ENCODE peak calls at places on chromosomes 16 and 17, in four cellular contexts. One of them, this sample, is unnamed.

GRCh38 chr17:51585514-51586104 is 325.3 kb downstream of the UTP18 start:
- DNase-seq in CD4-positive, CD25-positive, alpha-beta regulatory T cell: no peak
- DNase-seq in activated gamma-delta T cell: no peak
- DNase-seq in dermis microvascular lymphatic vessel endothelial cell: no peak
- DNase-seq in this sample: peak

GRCh38 chr17:7437369-7437863 is 1.9 kb upstream of the FGF11 start:
- DNase-seq in CD4-positive, CD25-positive, alpha-beta regulatory T cell: no peak
- DNase-seq in activated gamma-delta T cell: no peak
- DNase-seq in dermis microvascular lymphatic vessel endothelial cell: no peak
- DNase-seq in this sample: no peak

GRCh38 chr17:52710363-52710901 is 551.9 kb upstream of the CA10 start:
- DNase-seq in CD4-positive, CD25-positive, alpha-beta regulatory T cell: no peak
- DNase-seq in activated gamma-delta T cell: no peak
- DNase-seq in dermis microvascular lymphatic vessel endothelial cell: no peak
- DNase-seq in this sample: no peak

GRCh38 chr16:57620316-57621231 is 7.9 kb upstream of the ADGRG1 start:
- DNase-seq in CD4-positive, CD25-positive, alpha-beta regulatory T cell: no peak
- DNase-seq in activated gamma-delta T cell: no peak
- DNase-seq in dermis microvascular lymphatic vessel endothelial cell: no peak
- DNase-seq in this sample: peak

GRCh38 chr17:80720624-80721577 is 176.3 kb downstream of the RPTOR start:
- DNase-seq in CD4-positive, CD25-positive, alpha-beta regulatory T cell: no peak
- DNase-seq in activated gamma-delta T cell: peak
- DNase-seq in dermis microvascular lymphatic vessel endothelial cell: peak
- DNase-seq in this sample: no peak

GRCh38 chr17:14084955-14085354 is 15.7 kb downstream of the COX10 start:
- DNase-seq in CD4-positive, CD25-positive, alpha-beta regulatory T cell: no peak
- DNase-seq in activated gamma-delta T cell: no peak
- DNase-seq in dermis microvascular lymphatic vessel endothelial cell: no peak
- DNase-seq in this sample: no peak

GRCh38 chr17:76554131-76554530 is 14.3 kb downstream of the PRCD start:
- DNase-seq in CD4-positive, CD25-positive, alpha-beta regulatory T cell: no peak
- DNase-seq in activated gamma-delta T cell: no peak
- DNase-seq in dermis microvascular lymphatic vessel endothelial cell: no peak
- DNase-seq in this sample: no peak

GRCh38 chr17:10337136-10337535 is 35.7 kb downstream of the MYH13 start:
- DNase-seq in CD4-positive, CD25-positive, alpha-beta regulatory T cell: no peak
- DNase-seq in activated gamma-delta T cell: no peak
- DNase-seq in dermis microvascular lymphatic vessel endothelial cell: no peak
- DNase-seq in this sample: no peak

GRCh38 chr16:86786338-86786737 is 208.0 kb downstream of the FOXL1 start:
- DNase-seq in CD4-positive, CD25-positive, alpha-beta regulatory T cell: no peak
- DNase-seq in activated gamma-delta T cell: no peak
- DNase-seq in dermis microvascular lymphatic vessel endothelial cell: no peak
- DNase-seq in this sample: no peak

This sample was measured in COR-L47.